ENCODE peak calls at places on chromosomes 12 and 14, in seven cellular contexts. K is AG08395; C is Karpas-422; F is testis; B is activated CD4-positive, alpha-beta T cell treated with anti-CD3 and anti-CD28 coated beads, Interleukin-2, amount 50 U/mL, for 48 hours; A is ACHN; I is sciatic nerve. S is an unnamed sample.

GRCh38 chr14:105469456-105470162 is 5.0 kb upstream of the CRIP2 start:
- DNase-seq in K (no peak), C (no peak), F (no peak), B (no peak), A (no peak), I (no peak), S (peak)

GRCh38 chr12:19048943-19049342 is 80.6 kb upstream of the PLEKHA5 start:
- DNase-seq in K (no peak), C (no peak), F (no peak), B (no peak), A (no peak), I (no peak), S (no peak)

GRCh38 chr14:32129124-32129523 is 52.0 kb downstream of the ARHGAP5 start:
- DNase-seq in K (peak), C (no peak), F (no peak), B (no peak), A (no peak), I (no peak), S (no peak)

GRCh38 chr14:31884776-31885379 is 192.2 kb upstream of the ARHGAP5 start:
- DNase-seq in K (no peak), C (no peak), F (no peak), B (no peak), A (peak), I (no peak), S (no peak)

GRCh38 chr12:128570191-128571065 is 253.3 kb downstream of the SLC15A4 start:
- DNase-seq in K (no peak), C (no peak), F (no peak), B (peak), A (no peak), I (no peak), S (no peak)

GRCh38 chr12:132152411-132152821 is 8.2 kb downstream of the NOC4L start:
- DNase-seq in K (no peak), C (no peak), F (no peak), B (no peak), A (no peak), I (no peak), S (no peak)

GRCh38 chr12:131074221-131075083 is 120.7 kb downstream of the ADGRD1 start:
- DNase-seq in K (peak), C (no peak), F (peak), B (peak), A (no peak), I (peak), S (no peak)

GRCh38 chr12:106956048-106956935 is 585 bp downstream of the TMEM263 start:
- DNase-seq in K (peak), C (peak), F (peak), B (peak), A (peak), I (peak), S (no peak)

GRCh38 chr14:46368275-46368674 is 283.3 kb downstream of the RPL10L start:
- DNase-seq in K (no peak), C (no peak), F (peak), B (no peak), A (no peak), I (no peak), S (no peak)

GRCh38 chr14:22393796-22394195 is 195.2 kb downstream of the DAD1 start:
- DNase-seq in K (no peak), C (no peak), F (no peak), B (no peak), A (no peak), I (no peak), S (no peak)

GRCh38 chr12:91877022-91877421 is 268.6 kb downstream of the BTG1 start:
- DNase-seq in K (peak), C (no peak), F (peak), B (peak), A (no peak), I (peak), S (peak)

GRCh38 chr12:101527682-101528081 is 52.5 kb downstream of the SPIC start:
- DNase-seq in K (no peak), C (no peak), F (no peak), B (no peak), A (no peak), I (no peak), S (no peak)

GRCh38 chr12:42741771-42742510 is 152.4 kb upstream of the PRICKLE1 start:
- DNase-seq in K (peak), C (no peak), F (no peak), B (no peak), A (peak), I (no peak), S (no peak)

GRCh38 chr12:31353730-31354708 is 28.1 kb upstream of the SINHCAF start:
- DNase-seq in K (no peak), C (peak), F (no peak), B (no peak), A (no peak), I (no peak), S (peak)

GRCh38 chr14:24813819-24814259 is 179.8 kb upstream of the GZMB start:
- DNase-seq in K (no peak), C (no peak), F (no peak), B (no peak), A (no peak), I (no peak), S (no peak)

GRCh38 chr14:52589646-52590045 is 37.0 kb downstream of the GPR137C start:
- DNase-seq in K (no peak), C (no peak), F (no peak), B (no peak), A (no peak), I (no peak), S (no peak)

GRCh38 chr12:131901431-131902331 is 7.3 kb downstream of the ULK1 start:
- DNase-seq in K (no peak), C (no peak), F (no peak), B (no peak), A (no peak), I (no peak), S (peak)

GRCh38 chr12:48995061-48995879 is 3.9 kb downstream of the DDN start:
- DNase-seq in K (peak), C (peak), F (peak), B (peak), A (peak), I (peak), S (peak)

GRCh38 chr12:51527872-51528271 is 63.2 kb upstream of the SCN8A start:
- DNase-seq in K (no peak), C (no peak), F (no peak), B (no peak), A (no peak), I (no peak), S (no peak)

GRCh38 chr12:114821571-114821970 is 137.6 kb upstream of the TBX3 start:
- DNase-seq in K (no peak), C (no peak), F (no peak), B (no peak), A (no peak), I (no peak), S (no peak)

GRCh38 chr12:56413392-56413791 is 35.8 kb downstream of the TIMELESS start:
- DNase-seq in K (no peak), C (no peak), F (no peak), B (no peak), A (no peak), I (no peak), S (no peak)

GRCh38 chr12:120041386-120042231 is 52.6 kb downstream of the BICDL1 start:
- DNase-seq in K (no peak), C (no peak), F (peak), B (no peak), A (no peak), I (no peak), S (no peak)

S was measured in HT-29.